ENCODE peak calls at places on chromosomes 12 and 14, in ten cellular contexts. O, V, B, E, M, W, U, F, Q and X are unnamed samples.

GRCh38 chr14:104206281-104206904 is 68.0 kb downstream of the KIF26A start:
- DNase-seq in O (peak), V (no peak), B (no peak), E (no peak), M (peak), W (no peak), U (no peak), F (peak), Q (no peak), X (no peak)

GRCh38 chr14:93085916-93086315 is 29.8 kb downstream of the ITPK1 start:
- DNase-seq in O (no peak), V (no peak), B (no peak), E (no peak), M (no peak), W (no peak), U (peak), F (no peak), Q (no peak), X (no peak)

GRCh38 chr12:47303207-47303606 is 223.4 kb upstream of the AMIGO2 start:
- DNase-seq in O (no peak), V (no peak), B (no peak), E (no peak), M (no peak), W (no peak), U (no peak), F (no peak), Q (no peak), X (no peak)

GRCh38 chr12:113050808-113051207 is 5.7 kb upstream of the DTX1 start:
- DNase-seq in O (no peak), V (no peak), B (no peak), E (no peak), M (no peak), W (no peak), U (peak), F (no peak), Q (no peak), X (no peak)

GRCh38 chr12:119365451-119365850 is 30.9 kb downstream of the CCDC60 start:
- DNase-seq in O (no peak), V (no peak), B (no peak), E (no peak), M (no peak), W (no peak), U (no peak), F (no peak), Q (no peak), X (no peak)

GRCh38 chr12:32125455-32126084 is 18.9 kb downstream of the BICD1 start:
- DNase-seq in O (no peak), V (no peak), B (no peak), E (no peak), M (no peak), W (no peak), U (peak), F (no peak), Q (no peak), X (no peak)

GRCh38 chr12:46455648-46456352 is 83.2 kb upstream of the SLC38A2 start:
- DNase-seq in O (no peak), V (no peak), B (no peak), E (no peak), M (peak), W (no peak), U (no peak), F (no peak), Q (no peak), X (peak)

GRCh38 chr14:64440494-64440893 is 24.8 kb upstream of the AKAP5 start:
- DNase-seq in O (no peak), V (no peak), B (no peak), E (no peak), M (no peak), W (no peak), U (no peak), F (no peak), Q (no peak), X (no peak)

GRCh38 chr12:14589169-14590004 is 21.7 kb upstream of the PLBD1 start:
- DNase-seq in O (no peak), V (no peak), B (no peak), E (no peak), M (no peak), W (no peak), U (no peak), F (no peak), Q (no peak), X (no peak)

GRCh38 chr14:25237845-25238244 is 187.9 kb upstream of the STXBP6 start:
- DNase-seq in O (peak), V (no peak), B (no peak), E (no peak), M (peak), W (no peak), U (peak), F (no peak), Q (no peak), X (no peak)

GRCh38 chr12:32100361-32100760 is 6.3 kb upstream of the BICD1 start:
- DNase-seq in O (no peak), V (no peak), B (no peak), E (no peak), M (no peak), W (no peak), U (peak), F (no peak), Q (no peak), X (no peak)

GRCh38 chr14:93160353-93160801 is 24.3 kb downstream of the MOAP1 start:
- DNase-seq in O (peak), V (no peak), B (no peak), E (no peak), M (no peak), W (no peak), U (peak), F (peak), Q (no peak), X (no peak)

GRCh38 chr14:53278602-53279506 is 125.7 kb upstream of the DDHD1 start:
- DNase-seq in O (peak), V (no peak), B (no peak), E (no peak), M (no peak), W (no peak), U (no peak), F (no peak), Q (no peak), X (no peak)